ENCODE peak calls at places on chromosomes 5 and 9, in ten cellular contexts. W is cardiac muscle cell, H is right lobe of liver, T is suprapubic skin, N is upper lobe of right lung, A is ascending aorta, R is psoas muscle, E is body of pancreas, K is esophagus muscularis mucosa, F is lower lobe of right lung. I is an unnamed sample.

GRCh38 chr9:128203024-128203841 is at the start of gene DNM1:
- DNase-seq in K (no peak), R (peak), N (peak), H (peak), W (peak), F (peak), A (no peak), T (no peak), E (peak), I (no peak)

GRCh38 chr9:136074706-136075105 is 20.4 kb downstream of the NACC2 start:
- DNase-seq in R (peak), A (no peak), E (no peak), F (peak), H (no peak), N (peak), T (no peak), K (no peak), W (no peak), I (peak)

GRCh38 chr5:78269088-78269703 is 25.3 kb downstream of the AP3B1 start:
- DNase-seq in H (no peak), F (no peak), R (no peak), T (no peak), N (no peak), E (no peak), A (no peak), K (no peak), W (no peak), I (no peak)

GRCh38 chr5:14102666-14103065 is 40.5 kb upstream of the TRIO start:
- DNase-seq in N (no peak), W (no peak), R (no peak), H (no peak), E (no peak), T (no peak), K (no peak), F (no peak), A (no peak), I (no peak)

GRCh38 chr9:111715471-111715870 is 54.1 kb downstream of the GNG10 start:
- DNase-seq in H (no peak), W (no peak), N (no peak), R (no peak), K (no peak), F (no peak), E (no peak), A (no peak), T (no peak), I (no peak)

GRCh38 chr5:101482931-101483330 is 579.8 kb upstream of the ST8SIA4 start:
- DNase-seq in K (no peak), A (no peak), F (no peak), E (no peak), N (no peak), R (no peak), W (no peak), T (no peak), H (no peak), I (no peak)

GRCh38 chr5:103079796-103080195 is 40.1 kb downstream of the GIN1 start:
- DNase-seq in H (no peak), W (no peak), A (no peak), F (no peak), E (no peak), N (no peak), K (no peak), T (no peak), R (no peak), I (no peak)

GRCh38 chr5:53478411-53479044 is 1.9 kb upstream of the FST start:
- DNase-seq in F (peak), H (peak), E (peak), A (no peak), K (no peak), W (peak), R (no peak), T (peak), N (no peak), I (peak)

GRCh38 chr9:111646417-111646816 is 15.0 kb upstream of the GNG10 start:
- DNase-seq in K (no peak), W (no peak), A (no peak), N (no peak), T (no peak), H (no peak), F (no peak), E (no peak), R (no peak), I (no peak)

GRCh38 chr5:179550511-179551342 is at the start of gene RUFY1:
- DNase-seq in F (peak), W (peak), A (peak), E (peak), T (peak), R (peak), K (no peak), N (peak), H (peak), I (peak)

GRCh38 chr5:40043916-40044315 is 619.1 kb upstream of the DAB2 start:
- DNase-seq in A (no peak), F (no peak), W (no peak), E (no peak), R (no peak), K (no peak), T (no peak), H (no peak), N (no peak), I (no peak)

GRCh38 chr5:17185776-17186175 is 31.7 kb upstream of the BASP1 start:
- DNase-seq in R (peak), E (peak), H (no peak), T (no peak), A (no peak), F (no peak), K (no peak), W (no peak), N (no peak), I (no peak)

GRCh38 chr5:43702815-43703214 is 99.8 kb downstream of the NNT start:
- DNase-seq in E (peak), N (no peak), T (no peak), W (no peak), K (no peak), R (no peak), A (no peak), H (no peak), F (no peak), I (no peak)

GRCh38 chr9:14315754-14316573 is 2.0 kb upstream of the NFIB start:
- DNase-seq in W (peak), N (peak), K (no peak), T (peak), H (peak), F (peak), A (no peak), R (peak), E (peak), I (no peak)

GRCh38 chr9:16870606-16871357 is at the start of gene BNC2:
- DNase-seq in W (peak), R (peak), H (peak), N (no peak), A (no peak), K (no peak), F (peak), E (peak), T (peak), I (no peak)

GRCh38 chr9:100216178-100216787 is 117.2 kb downstream of the INVS start:
- DNase-seq in R (peak), A (no peak), W (peak), N (no peak), H (no peak), T (no peak), F (peak), E (peak), K (no peak), I (no peak)

GRCh38 chr5:124743534-124744169 is 2.8 kb downstream of the ZNF608 start:
- DNase-seq in K (no peak), E (peak), T (no peak), F (no peak), H (no peak), A (no peak), R (no peak), N (no peak), W (peak), I (no peak)

GRCh38 chr9:14277202-14277601 is 36.7 kb downstream of the NFIB start:
- DNase-seq in N (no peak), T (no peak), E (peak), H (no peak), K (no peak), A (no peak), F (no peak), W (no peak), R (peak), I (peak)

GRCh38 chr9:80556631-80557030 is 984.9 kb downstream of the TLE4 start:
- DNase-seq in H (no peak), R (no peak), K (no peak), T (no peak), N (no peak), F (no peak), W (no peak), A (no peak), E (no peak), I (no peak)

GRCh38 chr9:136728548-136729123 is 14.1 kb downstream of the LCN10 start:
- DNase-seq in E (no peak), T (no peak), N (no peak), R (peak), W (peak), F (peak), K (no peak), H (peak), A (no peak), I (no peak)

GRCh38 chr9:93812410-93812668 is 142.8 kb downstream of the BARX1 start:
- DNase-seq in E (no peak), H (no peak), R (no peak), F (no peak), A (no peak), K (peak), T (no peak), W (no peak), N (no peak), I (no peak)

GRCh38 chr9:130427326-130427725 is 17.4 kb upstream of the ASS1 start:
- DNase-seq in W (no peak), K (no peak), R (no peak), N (no peak), F (no peak), A (no peak), H (no peak), T (no peak), E (no peak), I (no peak)

GRCh38 chr9:130426883-130427282 is 17.9 kb upstream of the ASS1 start:
- DNase-seq in H (no peak), F (no peak), T (peak), R (peak), N (no peak), W (no peak), E (no peak), A (no peak), K (no peak), I (peak)

GRCh38 chr9:130426467-130426773 is 18.3 kb upstream of the ASS1 start:
- DNase-seq in R (no peak), K (no peak), N (no peak), E (no peak), A (no peak), H (no peak), W (no peak), T (no peak), F (no peak), I (no peak)

GRCh38 chr9:130424781-130425310 is 19.9 kb upstream of the ASS1 start:
- DNase-seq in F (no peak), T (peak), R (no peak), A (no peak), N (no peak), K (no peak), E (no peak), W (no peak), H (no peak), I (no peak)

GRCh38 chr9:130425741-130426466 is 18.9 kb upstream of the ASS1 start:
- DNase-seq in W (no peak), K (no peak), N (no peak), E (no peak), T (no peak), R (no peak), A (no peak), F (no peak), H (no peak), I (no peak)
- H3K27ac ChIP-seq in W (no peak), K (no peak), N (no peak), E (no peak), T (no peak), R (no peak), A (no peak), F (no peak), H (no peak), I (peak)

GRCh38 chr5:10724799-10725507 is 36.1 kb downstream of the DAP start:
- DNase-seq in W (no peak), E (peak), R (peak), H (no peak), N (no peak), T (no peak), A (no peak), K (no peak), F (no peak), I (no peak)
- TF ChIP-seq CTCF in W (peak), E (peak), R (no peak), H (no peak), N (peak), T (no peak), A (peak), K (no peak), F (no peak), I (peak)

DNA sequence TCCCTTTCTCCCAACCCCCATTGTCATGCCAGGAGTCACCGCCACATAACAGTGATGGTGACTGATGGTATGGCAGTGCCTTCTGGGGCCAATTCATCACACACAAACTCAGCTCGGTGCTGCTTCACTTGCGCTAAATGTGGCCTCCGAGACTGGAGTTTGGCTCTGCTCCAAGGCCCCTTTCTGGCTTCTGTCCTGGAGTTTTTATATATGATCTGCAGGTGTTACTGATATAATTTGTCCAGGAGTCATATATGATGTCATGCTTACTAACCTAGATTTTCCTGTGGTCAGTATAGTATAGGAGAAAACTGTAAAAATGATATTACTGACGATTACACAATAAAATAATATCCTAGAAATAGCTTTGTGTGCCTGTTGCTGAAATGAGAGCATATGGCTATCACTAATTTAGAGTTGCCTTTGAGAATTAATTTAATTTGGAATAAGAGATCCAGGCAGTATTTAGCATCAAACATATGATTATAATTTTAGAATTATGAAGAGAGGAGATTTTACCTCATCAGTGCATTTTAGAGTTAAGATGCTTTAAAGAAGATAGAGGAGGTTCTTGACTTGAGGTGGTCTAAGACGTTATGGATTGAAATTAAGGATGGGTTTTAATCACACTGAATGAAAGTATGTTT is 334.1 kb upstream of the CD180 start:
- DNase-seq in T (no peak), R (no peak), H (no peak), N (no peak), E (no peak), K (no peak), W (peak), F (no peak), A (no peak), I (no peak)
- H3K27ac ChIP-seq in T (no peak), R (no peak), H (no peak), N (no peak), E (no peak), K (no peak), W (no peak), F (no peak), A (no peak), I (no peak)

DNA sequence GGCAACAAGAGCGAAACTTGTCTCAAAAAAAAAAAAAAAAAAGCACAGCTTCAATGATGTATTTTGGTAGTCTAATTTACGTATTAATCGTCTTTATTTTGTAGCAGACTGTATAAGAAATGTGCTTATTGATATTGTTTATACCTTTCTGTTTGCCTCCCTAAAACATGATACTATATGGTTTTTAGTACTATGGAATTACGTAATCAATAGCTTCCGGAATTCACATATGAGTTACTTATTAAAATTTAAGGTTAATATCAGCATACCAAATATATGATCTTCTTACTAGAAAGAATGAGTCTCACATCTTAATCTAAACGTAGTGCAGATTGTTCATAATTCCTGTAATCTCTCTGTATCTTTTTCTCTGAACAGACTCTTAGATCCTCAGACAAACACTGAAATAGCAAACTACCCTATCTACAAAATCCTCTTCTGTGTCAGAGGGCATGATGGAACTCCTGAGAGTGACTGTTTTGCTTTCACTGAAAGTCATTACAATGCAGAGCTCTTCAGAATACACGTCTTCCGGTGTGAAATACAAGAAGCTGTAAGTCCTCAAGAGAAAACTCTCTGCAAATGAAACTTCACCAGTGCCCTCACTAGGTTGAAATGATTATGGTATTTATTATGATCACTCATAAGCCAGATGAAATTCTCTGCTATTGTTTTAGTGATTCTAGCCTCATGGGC is 44.4 kb upstream of the GPR21 start:
- DNase-seq in K (no peak), E (no peak), R (no peak), W (no peak), T (no peak), N (no peak), F (no peak), A (no peak), H (no peak), I (no peak)
- TF ChIP-seq CTCF in K (no peak), E (no peak), R (no peak), W (no peak), T (no peak), N (no peak), F (no peak), A (no peak), H (no peak), I (no peak)